ENCODE peak calls at places on chromosome 11, in five cellular contexts. D is fibroblast of the aortic adventitia, E is brain microvascular endothelial cell, G is NT2/D1, Z is spleen. N is an unnamed sample.

GRCh38 chr11:129620705-129621104 is 194.9 kb upstream of the TMEM45B start:
- DNase-seq in G (no peak), E (no peak), D (peak), Z (no peak), N (no peak)

GRCh38 chr11:11444027-11444799 is 91.2 kb upstream of the CSNK2A3 start:
- DNase-seq in E (peak), D (peak), Z (no peak), G (no peak), N (no peak)

GRCh38 chr11:125141686-125142535 is 22.6 kb upstream of the PKNOX2 start:
- DNase-seq in E (peak), G (peak), D (peak), Z (peak), N (peak)

GRCh38 chr11:112315861-112316739 is 55.4 kb upstream of the PLET1 start:
- DNase-seq in G (no peak), Z (no peak), E (no peak), D (peak), N (no peak)

GRCh38 chr11:102449651-102450570 is 2.7 kb downstream of the TMEM123 start:
- DNase-seq in G (no peak), Z (no peak), E (no peak), D (no peak), N (no peak)

GRCh38 chr11:134243913-134244312 is 9.2 kb downstream of the THYN1 start:
- DNase-seq in Z (no peak), E (no peak), D (no peak), G (no peak), N (no peak)

GRCh38 chr11:121578216-121579063 is 125.7 kb upstream of the SORL1-AS1 start:
- DNase-seq in D (no peak), G (no peak), E (no peak), Z (no peak), N (no peak)

GRCh38 chr11:33375688-33376311 is 118.6 kb downstream of the HIPK3 start:
- DNase-seq in D (peak), E (no peak), G (no peak), Z (no peak), N (peak)

GRCh38 chr11:134332189-134332631 is 422 bp downstream of the GLB1L2 start:
- DNase-seq in Z (peak), D (no peak), E (no peak), G (no peak), N (no peak)

GRCh38 chr11:22471405-22471804 is 133.2 kb downstream of the SLC17A6 start:
- DNase-seq in Z (no peak), E (no peak), G (no peak), D (no peak), N (no peak)

GRCh38 chr11:3160252-3161031 is 4.7 kb downstream of the OSBPL5 start:
- DNase-seq in D (peak), Z (peak), G (peak), E (peak), N (peak)

GRCh38 chr11:118899706-118900360 is 16.1 kb downstream of the CXCR5 start:
- DNase-seq in D (no peak), G (no peak), E (no peak), Z (no peak), N (no peak)

GRCh38 chr11:34987617-34988016 is 71.2 kb downstream of the PDHX start:
- DNase-seq in Z (no peak), D (peak), G (no peak), E (no peak), N (no peak)

GRCh38 chr11:29435421-29435820 is 581.4 kb downstream of the KCNA4 start:
- DNase-seq in Z (no peak), D (peak), G (no peak), E (peak), N (no peak)

GRCh38 chr11:69380921-69381581 is 87.1 kb downstream of the MYEOV start:
- DNase-seq in Z (peak), E (no peak), G (no peak), D (no peak), N (no peak)

GRCh38 chr11:69383372-69383771 is 89.4 kb downstream of the MYEOV start:
- DNase-seq in G (no peak), Z (peak), E (no peak), D (no peak), N (no peak)

GRCh38 chr11:69380451-69380901 is 86.5 kb downstream of the MYEOV start:
- DNase-seq in G (no peak), E (no peak), Z (peak), D (no peak), N (no peak)

GRCh38 chr11:69382131-69383128 is 88.5 kb downstream of the MYEOV start:
- DNase-seq in E (no peak), D (peak), G (no peak), Z (peak), N (no peak)

GRCh38 chr11:69381681-69382130 is 87.8 kb downstream of the MYEOV start:
- DNase-seq in D (no peak), G (no peak), Z (peak), E (no peak), N (no peak)
- H3K4me3 ChIP-seq in D (no peak), G (no peak), Z (no peak), E (no peak), N (no peak)

GRCh38 chr11:71153005-71153395 is 99.4 kb downstream of the SHANK2 start:
- DNase-seq in Z (no peak), E (no peak), D (peak), G (no peak), N (no peak)
- H3K4me3 ChIP-seq in Z (no peak), E (no peak), D (no peak), G (no peak), N (peak)

DNA sequence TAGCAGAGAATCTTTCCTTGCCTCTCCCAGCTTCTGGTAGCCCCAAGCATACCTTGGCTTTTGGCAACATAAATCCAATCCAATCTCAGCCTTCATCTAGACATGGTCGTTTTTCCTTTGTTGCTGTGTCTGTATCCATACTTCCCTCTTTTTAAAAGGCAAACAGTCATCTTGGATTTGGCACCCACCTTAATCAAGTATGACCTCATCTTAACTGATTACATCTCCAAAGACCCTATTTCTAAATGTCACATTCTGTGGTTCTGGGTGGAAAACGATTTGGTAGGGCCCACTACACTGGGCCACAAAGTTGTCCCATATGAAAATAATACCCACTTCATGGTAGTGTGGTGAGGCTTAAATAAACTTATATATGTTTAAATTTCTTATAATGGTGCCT is 852 bp downstream of the BUD13 start:
- DNase-seq in E (no peak), Z (no peak), G (no peak), D (no peak), N (no peak)
- H3K4me3 ChIP-seq in E (peak), Z (peak), G (peak), D (peak), N (peak)

GRCh38 chr11:117044287-117045035 is 53.8 kb downstream of the SIK3 start:
- DNase-seq in E (no peak), G (no peak), Z (no peak), D (no peak), N (no peak)
- H3K4me3 ChIP-seq in E (no peak), G (no peak), Z (no peak), D (no peak), N (no peak)

GRCh38 chr11:44305149-44305642 is 4.7 kb downstream of the ALX4 start:
- DNase-seq in D (no peak), E (no peak), Z (no peak), G (no peak), N (no peak)
- H3K4me3 ChIP-seq in D (peak), E (peak), Z (peak), G (no peak), N (peak)

GRCh38 chr11:46208803-46209202 is 68.7 kb upstream of the CREB3L1 start:
- DNase-seq in G (no peak), D (no peak), E (no peak), Z (no peak), N (no peak)

GRCh38 chr11:46212720-46213119 is 64.7 kb upstream of the CREB3L1 start:
- DNase-seq in G (no peak), D (no peak), Z (no peak), E (no peak), N (no peak)

GRCh38 chr11:46210856-46211255 is 66.6 kb upstream of the CREB3L1 start:
- DNase-seq in D (no peak), G (no peak), E (no peak), Z (no peak), N (no peak)

GRCh38 chr11:46207270-46207669 is 70.2 kb upstream of the CREB3L1 start:
- DNase-seq in E (no peak), G (no peak), Z (no peak), D (no peak), N (no peak)

DNA sequence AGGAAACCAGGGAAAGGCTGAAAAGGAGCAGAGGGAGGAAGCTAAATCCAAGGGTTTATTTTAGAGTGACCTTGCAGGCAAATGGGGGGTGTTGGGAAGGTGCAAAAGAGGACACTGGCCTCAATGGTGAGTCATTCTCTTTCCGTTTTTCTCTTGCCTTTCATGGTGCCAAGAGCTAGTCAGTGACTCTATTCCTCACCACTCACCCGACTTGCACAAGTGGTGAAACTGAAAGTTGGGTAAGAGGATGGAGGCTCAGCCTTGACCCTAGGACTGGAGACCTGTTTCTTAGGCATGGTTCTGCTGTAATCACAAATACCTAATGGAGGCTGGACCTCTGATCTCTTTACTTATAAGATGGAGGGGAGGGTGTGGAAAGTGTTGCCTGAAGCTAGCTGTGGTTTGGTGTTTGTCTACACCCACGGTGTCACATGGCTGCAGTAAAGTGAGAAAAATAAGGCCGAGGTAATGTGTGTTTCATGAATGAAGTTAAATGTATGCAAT is 67.3 kb upstream of the CREB3L1 start:
- DNase-seq in E (peak), D (peak), G (no peak), Z (no peak), N (peak)
- H3K4me3 ChIP-seq in E (no peak), D (no peak), G (no peak), Z (no peak), N (no peak)

GRCh38 chr11:65386307-65387081 is at the start of gene FRMD8:
- DNase-seq in G (no peak), E (peak), Z (peak), D (peak), N (peak)

GRCh38 chr11:65391007-65391406 is 4.6 kb downstream of the FRMD8 start:
- DNase-seq in Z (no peak), D (no peak), G (peak), E (no peak), N (peak)

GRCh38 chr11:65390099-65390941 is 3.9 kb downstream of the FRMD8 start:
- DNase-seq in D (no peak), G (no peak), Z (no peak), E (no peak), N (peak)

GRCh38 chr11:65389294-65389980 is 3.0 kb downstream of the FRMD8 start:
- DNase-seq in G (no peak), D (no peak), Z (peak), E (no peak), N (no peak)

GRCh38 chr11:65388731-65389130 is 2.3 kb downstream of the FRMD8 start:
- DNase-seq in E (no peak), Z (no peak), D (no peak), G (no peak), N (no peak)
- H3K4me3 ChIP-seq in E (peak), Z (no peak), D (peak), G (no peak), N (no peak)

GRCh38 chr11:114350022-114350421 is 50.3 kb downstream of the C11orf71 start:
- DNase-seq in Z (no peak), D (no peak), G (no peak), E (no peak), N (no peak)

GRCh38 chr11:114353448-114353847 is 46.9 kb downstream of the C11orf71 start:
- DNase-seq in D (no peak), Z (no peak), G (no peak), E (peak), N (no peak)

GRCh38 chr11:114358711-114359110 is 41.6 kb downstream of the C11orf71 start:
- DNase-seq in E (no peak), G (no peak), Z (no peak), D (peak), N (peak)

GRCh38 chr11:114359342-114359741 is 41.0 kb downstream of the C11orf71 start:
- DNase-seq in G (no peak), Z (no peak), E (no peak), D (peak), N (peak)

DNA sequence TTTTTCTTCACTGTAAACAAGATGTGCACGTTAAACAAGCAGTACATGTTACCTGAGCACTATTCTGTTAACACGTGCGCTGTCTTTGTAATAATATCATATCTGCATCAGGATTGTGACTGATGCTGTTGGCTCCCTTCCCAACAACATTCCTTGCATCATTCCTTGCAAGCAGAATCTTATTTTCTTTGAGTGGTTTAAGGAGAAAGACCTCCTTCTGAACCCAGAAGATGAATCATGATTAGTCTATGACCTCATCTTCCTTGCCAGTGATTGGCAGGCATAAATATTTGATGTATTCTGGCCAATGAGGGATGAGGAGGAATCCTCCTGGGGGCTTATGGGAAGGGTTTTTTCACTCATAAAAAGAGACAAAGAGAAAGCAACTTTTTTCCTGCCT is 46.2 kb downstream of the C11orf71 start:
- DNase-seq in G (no peak), D (peak), E (peak), Z (no peak), N (peak)
- H3K4me3 ChIP-seq in G (no peak), D (no peak), E (no peak), Z (no peak), N (no peak)